ENCODE peak calls at places on chromosomes 16 and 17, in six cellular contexts. U, Q, B, S, A and H are unnamed samples.

GRCh38 chr16:1510941-1511351 is 17.8 kb downstream of the TELO2 start:
- DNase-seq in A (no peak), S (no peak), Q (no peak), U (no peak), B (no peak), H (no peak)

GRCh38 chr16:64061621-64062020 is 1060.2 kb downstream of the CDH11 start:
- DNase-seq in S (no peak), B (no peak), A (no peak), Q (no peak), U (no peak), H (no peak)

GRCh38 chr16:48831081-48831722 is 221.2 kb upstream of the N4BP1 start:
- DNase-seq in A (no peak), B (no peak), Q (no peak), S (no peak), U (no peak), H (no peak)

GRCh38 chr16:68365167-68365817 is 54.5 kb downstream of the PRMT7 start:
- DNase-seq in B (no peak), Q (peak; percentile 74), A (no peak), U (peak; percentile 62), S (no peak), H (no peak)

GRCh38 chr16:16073884-16074781 is 124.7 kb downstream of the ABCC1 start:
- DNase-seq in A (peak; percentile 63), U (no peak), Q (peak; percentile 73), B (no peak), S (no peak), H (peak; percentile 33)

GRCh38 chr17:58321571-58322525 is 6.7 kb downstream of the TSPOAP1 start:
- DNase-seq in B (no peak), S (peak; percentile 62), U (no peak), Q (peak; percentile 14), A (no peak), H (no peak)

GRCh38 chr16:17605784-17606183 is 135.0 kb upstream of the XYLT1 start:
- DNase-seq in U (no peak), Q (no peak), A (no peak), S (no peak), B (no peak), H (no peak)

GRCh38 chr17:79104898-79105600 is 30.4 kb downstream of the ENGASE start:
- DNase-seq in B (no peak), S (no peak), A (no peak), Q (no peak), U (no peak), H (no peak)

GRCh38 chr16:13429411-13429810 is 490.5 kb upstream of the ERCC4 start:
- DNase-seq in B (no peak), S (no peak), U (no peak), A (no peak), Q (no peak), H (no peak)

GRCh38 chr17:59149051-59149450 is 5.9 kb downstream of the SKA2 start:
- DNase-seq in U (no peak), A (no peak), B (no peak), Q (no peak), S (no peak), H (no peak)

GRCh38 chr17:66811683-66812054 is 23.2 kb upstream of the CACNG5 start:
- DNase-seq in S (no peak), U (no peak), A (no peak), B (no peak), Q (no peak), H (no peak)

GRCh38 chr17:17645961-17646360 is 35.3 kb upstream of the RAI1 start:
- DNase-seq in U (no peak), B (no peak), Q (no peak), S (no peak), A (no peak), H (no peak)

GRCh38 chr16:57830890-57831484 is 28.7 kb upstream of the KIFC3 start:
- DNase-seq in Q (no peak), U (peak; percentile 71), A (no peak), S (no peak), B (no peak), H (no peak)

GRCh38 chr16:66189951-66190350 is 176.5 kb upstream of the CDH5 start:
- DNase-seq in U (no peak), A (peak; percentile 29), S (no peak), B (no peak), Q (no peak), H (no peak)

GRCh38 chr16:29719063-29719462 is 26.7 kb downstream of the C16orf54 start:
- DNase-seq in S (no peak), U (no peak), B (no peak), Q (no peak), A (no peak), H (no peak)

GRCh38 chr17:82531431-82531881 is 11.9 kb downstream of the FOXK2 start:
- DNase-seq in S (no peak), U (no peak), Q (peak; percentile 14), A (no peak), B (no peak), H (peak; percentile 63)

GRCh38 chr17:15278381-15278780 is 13.3 kb upstream of the PMP22 start:
- DNase-seq in U (no peak), B (no peak), Q (no peak), S (no peak), A (no peak), H (no peak)

GRCh38 chr17:72417627-72418026 is 296.8 kb downstream of the SOX9 start:
- DNase-seq in A (no peak), U (no peak), B (no peak), S (no peak), Q (no peak), H (no peak)

GRCh38 chr16:5035909-5036227 is 2.1 kb upstream of the NAGPA start:
- DNase-seq in U (no peak), S (peak; percentile 6), B (no peak), Q (no peak), A (no peak), H (no peak)

GRCh38 chr16:50037791-50038190 is 12.8 kb downstream of the CNEP1R1 start:
- DNase-seq in Q (no peak), S (no peak), B (no peak), U (no peak), A (no peak), H (no peak)

GRCh38 chr17:81097134-81097942 is 62.4 kb downstream of the BAIAP2 start:
- DNase-seq in Q (peak; percentile 86), S (no peak), U (peak; percentile 80), A (peak; percentile 71), B (no peak), H (peak; percentile 88)

GRCh38 chr17:6165806-6166205 is 95.6 kb downstream of the WSCD1 start:
- DNase-seq in U (no peak), B (no peak), Q (no peak), S (no peak), A (no peak), H (no peak)

GRCh38 chr17:37079735-37080134 is 131.0 kb downstream of the AATF start:
- DNase-seq in S (no peak), Q (no peak), B (no peak), A (no peak), U (no peak), H (no peak)

GRCh38 chr17:42979511-42980273 is at the start of gene PTGES3L:
- DNase-seq in A (no peak), U (no peak), Q (peak; percentile 54), S (peak; percentile 80), B (peak; percentile 19), H (no peak)

GRCh38 chr16:84042879-84043485 is 387 bp upstream of the SLC38A8 start:
- DNase-seq in A (no peak), S (peak; percentile 66), Q (peak; percentile 38), B (no peak), U (no peak), H (no peak)

GRCh38 chr17:45719335-45720071 is 64.6 kb upstream of the CRHR1 start:
- DNase-seq in U (no peak), Q (no peak), B (no peak), S (no peak), A (no peak), H (peak; percentile 17)

GRCh38 chr17:10772425-10773380 is 31.2 kb downstream of the TMEM238L start:
- DNase-seq in B (no peak), U (peak; percentile 92), A (no peak), Q (no peak), S (no peak), H (no peak)

GRCh38 chr17:15436399-15437369 is 30.7 kb downstream of the CDRT4 start:
- DNase-seq in S (no peak), B (peak; percentile 6), A (peak; percentile 67), Q (peak; percentile 55), U (peak; percentile 89), H (no peak)

GRCh38 chr17:67602974-67603373 is 114.8 kb upstream of the NOL11 start:
- DNase-seq in S (peak; percentile 46), B (peak; percentile 4), A (no peak), U (peak; percentile 58), Q (no peak), H (peak; percentile 39)

GRCh38 chr17:41595585-41595984 is 8.9 kb upstream of the KRT14 start:
- DNase-seq in U (no peak), A (no peak), B (no peak), S (no peak), Q (no peak), H (no peak)

GRCh38 chr16:79451196-79451816 is 149.2 kb downstream of the MAF start:
- DNase-seq in A (no peak), S (no peak), U (no peak), Q (no peak), B (no peak), H (no peak)

GRCh38 chr17:17605747-17606083 is 14.2 kb upstream of the PEMT start:
- DNase-seq in B (no peak), A (no peak), Q (no peak), S (no peak), U (no peak), H (no peak)

GRCh38 chr16:31301708-31302400 is 42.1 kb downstream of the ITGAM start:
- DNase-seq in S (no peak), A (no peak), U (no peak), B (no peak), Q (no peak), H (peak; percentile 40)

GRCh38 chr17:70089513-70090148 is 14.6 kb downstream of the KCNJ16 start:
- DNase-seq in A (no peak), Q (no peak), S (no peak), U (no peak), B (no peak), H (no peak)

GRCh38 chr16:24729967-24730815 is 740 bp downstream of the TNRC6A start:
- DNase-seq in S (no peak), B (no peak), A (no peak), Q (peak; percentile 50), U (peak; percentile 59), H (no peak)

GRCh38 chr17:64769712-64770111 is 107.6 kb upstream of the SMURF2 start:
- DNase-seq in U (no peak), A (no peak), S (no peak), B (no peak), Q (no peak), H (no peak)
- H3K4me1 ChIP-seq in U (no peaks in the 10 kb centered on the region), A (peaks cover 2% of the 10 kb centered on the region), S (no peaks in the 10 kb centered on the region), B (no peaks in the 10 kb centered on the region), Q (peaks cover 22% of the 10 kb centered on the region), H (no peaks in the 10 kb centered on the region)

GRCh38 chr16:11788914-11789313 is 8.1 kb downstream of the ZC3H7A start:
- DNase-seq in U (peak; percentile 10), A (no peak), S (no peak), Q (no peak), B (no peak), H (peak; percentile 1)
- H3K4me1 ChIP-seq in U (no peaks in the 10 kb centered on the region), A (peaks cover 16% of the 10 kb centered on the region), S (peaks cover 35% of the 10 kb centered on the region), Q (peaks cover 70% of the 10 kb centered on the region), B (peaks cover 95% of the 10 kb centered on the region), H (peaks cover 25% of the 10 kb centered on the region)

GRCh38 chr17:77375917-77376651 is 235.3 kb downstream of the SEC14L1 start:
- DNase-seq in B (peak; percentile 44), A (no peak), Q (no peak), U (peak; percentile 87), S (peak; percentile 91), H (no peak)
- H3K4me1 ChIP-seq in B (peaks cover 77% of the 10 kb centered on the region), A (peaks cover 76% of the 10 kb centered on the region), Q (peaks cover 86% of the 10 kb centered on the region), U (peaks cover 37% of the 10 kb centered on the region), S (peaks cover 67% of the 10 kb centered on the region), H (peaks cover 86% of the 10 kb centered on the region)

GRCh38 chr16:67195676-67196075 is 3.3 kb upstream of the ELMO3 start:
- DNase-seq in U (no peak), B (no peak), S (no peak), Q (no peak), A (no peak), H (no peak)
- H3K4me1 ChIP-seq in U (peaks cover 15% of the 10 kb centered on the region), B (peaks cover 26% of the 10 kb centered on the region), S (peaks cover 33% of the 10 kb centered on the region), Q (peaks cover 45% of the 10 kb centered on the region), A (peaks cover 13% of the 10 kb centered on the region), H (peaks cover 11% of the 10 kb centered on the region)